ENCODE peak calls at places on chromosome 1, in eight cellular contexts. O is fibroblast of pulmonary artery; C is astrocyte of the cerebellum; E is epithelial cell of esophagus; X is CD8-positive, alpha-beta T cell; P is cardiac fibroblast; B is right atrium auricular region; L is HFF-Myc. T is an unnamed sample.

GRCh38 chr1:221071761-221072160 is 192.5 kb downstream of the HLX start:
- DNase-seq in O (no peak), C (no peak), E (no peak), X (no peak), P (no peak), B (no peak), L (no peak), T (no peak)

GRCh38 chr1:11484321-11484655 is 5.3 kb downstream of the DISP3 start:
- DNase-seq in O (no peak), C (no peak), E (no peak), X (no peak), P (no peak), B (no peak), L (no peak), T (no peak)

GRCh38 chr1:35929730-35930592 is 944 bp upstream of the AGO3 start:
- DNase-seq in O (peak; percentile 60), C (no peak), E (peak; percentile 58), X (peak; percentile 3), P (peak; percentile 71), B (peak; percentile 75), L (peak; percentile 25), T (peak; percentile 72)

GRCh38 chr1:92844439-92844838 is 12.6 kb downstream of the RPL5 start:
- DNase-seq in O (no peak), C (no peak), E (no peak), X (no peak), P (no peak), B (no peak), L (no peak), T (no peak)

GRCh38 chr1:152645146-152645545 is 18.0 kb upstream of the LCE2D start:
- DNase-seq in O (no peak), C (no peak), E (no peak), X (no peak), P (no peak), B (no peak), L (no peak), T (no peak)

GRCh38 chr1:91091812-91092211 is 70.0 kb upstream of the ZNF644 start:
- DNase-seq in O (peak; percentile 7), C (no peak), E (peak; percentile 10), X (no peak), P (no peak), B (peak; percentile 11), L (no peak), T (no peak)

GRCh38 chr1:208628298-208628914 is 384.2 kb upstream of the PLXNA2 start:
- DNase-seq in O (no peak), C (no peak), E (no peak), X (no peak), P (no peak), B (no peak), L (no peak), T (no peak)

GRCh38 chr1:228923973-228924766 is 188.9 kb downstream of the RHOU start:
- DNase-seq in O (peak; percentile 55), C (no peak), E (no peak), X (no peak), P (peak; percentile 48), B (no peak), L (no peak), T (peak; percentile 37)

GRCh38 chr1:104648269-104648691 is 898.6 kb downstream of the AMY1C start:
- DNase-seq in O (peak; percentile 2), C (no peak), E (peak; percentile 27), X (no peak), P (peak; percentile 0), B (no peak), L (no peak), T (no peak)

GRCh38 chr1:67748630-67749029 is 63.6 kb downstream of the GADD45A start:
- DNase-seq in O (peak; percentile 81), C (peak; percentile 65), E (peak; percentile 70), X (no peak), P (peak; percentile 85), B (no peak), L (peak; percentile 66), T (peak; percentile 87)

GRCh38 chr1:57770772-57771171 is 346.9 kb upstream of the DAB1 start:
- DNase-seq in O (peak; percentile 4), C (no peak), E (peak; percentile 21), X (no peak), P (peak; percentile 3), B (no peak), L (no peak), T (peak; percentile 0)

GRCh38 chr1:15177710-15178166 is 24.2 kb downstream of the TMEM51 start:
- DNase-seq in O (no peak), C (no peak), E (no peak), X (no peak), P (no peak), B (no peak), L (no peak), T (no peak)

GRCh38 chr1:98884864-98885263 is 119.8 kb downstream of the PLPPR5 start:
- DNase-seq in O (no peak), C (no peak), E (peak; percentile 9), X (no peak), P (no peak), B (no peak), L (no peak), T (peak; percentile 7)

GRCh38 chr1:241638091-241638682 is 2.0 kb downstream of the CHML start:
- DNase-seq in O (no peak), C (no peak), E (no peak), X (no peak), P (no peak), B (no peak), L (no peak), T (no peak)

GRCh38 chr1:234175363-234175762 is 197.9 kb upstream of the COA6 start:
- DNase-seq in O (no peak), C (no peak), E (no peak), X (no peak), P (no peak), B (no peak), L (no peak), T (no peak)

GRCh38 chr1:53594391-53595180 is 135.4 kb downstream of the DMRTB1 start:
- DNase-seq in O (no peak), C (no peak), E (no peak), X (no peak), P (no peak), B (no peak), L (no peak), T (no peak)

GRCh38 chr1:204738506-204738905 is 53.0 kb upstream of the LRRN2 start:
- DNase-seq in O (no peak), C (no peak), E (no peak), X (no peak), P (no peak), B (no peak), L (no peak), T (no peak)

GRCh38 chr1:106717561-106717960 is 338.9 kb upstream of the PRMT6 start:
- DNase-seq in O (no peak), C (no peak), E (no peak), X (no peak), P (no peak), B (no peak), L (no peak), T (no peak)

GRCh38 chr1:39507230-39507928 is 15.9 kb downstream of the BMP8A start:
- DNase-seq in O (no peak), C (no peak), E (no peak), X (no peak), P (peak; percentile 25), B (no peak), L (no peak), T (peak; percentile 15)

GRCh38 chr1:47584249-47584648 is 146.4 kb downstream of the FOXD2 start:
- DNase-seq in O (no peak), C (no peak), E (no peak), X (no peak), P (no peak), B (peak; percentile 40), L (no peak), T (no peak)

GRCh38 chr1:241592273-241592958 is 47.8 kb downstream of the CHML start:
- DNase-seq in O (no peak), C (no peak), E (peak; percentile 99), X (no peak), P (no peak), B (no peak), L (no peak), T (peak; percentile 14)

GRCh38 chr1:196152975-196153374 is 455.3 kb downstream of the KCNT2 start:
- DNase-seq in O (no peak), C (no peak), E (no peak), X (no peak), P (peak; percentile 1), B (no peak), L (no peak), T (no peak)

DNA sequence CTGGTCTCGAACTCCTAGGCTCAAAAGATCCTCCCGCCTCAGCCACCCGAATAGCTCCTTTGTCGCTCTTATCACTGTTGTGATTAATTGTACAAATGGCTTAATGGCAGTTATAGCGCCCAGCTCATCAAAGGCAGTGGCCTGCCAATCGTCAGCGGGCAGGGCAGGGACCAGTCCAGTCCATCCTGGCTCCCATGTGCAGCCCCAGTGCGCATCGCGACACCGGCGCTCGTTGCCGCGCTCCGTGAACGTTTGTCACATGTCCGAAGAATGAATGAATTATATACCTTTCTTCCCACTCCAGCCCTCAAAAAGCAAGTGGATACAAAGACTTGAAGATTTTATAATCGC is 18.4 kb downstream of the MTX1 start:
- DNase-seq in O (peak; percentile 45), C (no peak), E (peak; percentile 43), X (no peak), P (peak; percentile 45), B (no peak), L (no peak), T (no peak)
- TF ChIP-seq CTCF in O (no peak), C (no peak), E (no peak), X (peak; percentile 68), P (no peak), B (peak; percentile 25), L (no peak), T (no peak)

GRCh38 chr1:96538883-96539282 is 182.7 kb upstream of the PTBP2 start:
- DNase-seq in O (peak; percentile 99), C (peak; percentile 93), E (peak; percentile 20), X (no peak), P (peak; percentile 98), B (peak; percentile 67), L (peak; percentile 93), T (peak; percentile 99)
- H3K4me3 ChIP-seq in O (peak overlapping the region; percentile 17), C (no peak overlapping the region), E (no peak overlapping the region), X (no peak overlapping the region), P (no peak overlapping the region), B (no peak overlapping the region), L (no peak overlapping the region), T (no peak overlapping the region)

GRCh38 chr1:212588137-212588510 is 20.4 kb upstream of the ATF3 start:
- DNase-seq in O (no peak), C (no peak), E (no peak), X (no peak), P (no peak), B (no peak), L (no peak), T (no peak)
- TF ChIP-seq CTCF in O (no peak), C (no peak), E (peak; percentile 5), X (no peak), P (no peak), B (no peak), L (no peak), T (no peak)

DNA sequence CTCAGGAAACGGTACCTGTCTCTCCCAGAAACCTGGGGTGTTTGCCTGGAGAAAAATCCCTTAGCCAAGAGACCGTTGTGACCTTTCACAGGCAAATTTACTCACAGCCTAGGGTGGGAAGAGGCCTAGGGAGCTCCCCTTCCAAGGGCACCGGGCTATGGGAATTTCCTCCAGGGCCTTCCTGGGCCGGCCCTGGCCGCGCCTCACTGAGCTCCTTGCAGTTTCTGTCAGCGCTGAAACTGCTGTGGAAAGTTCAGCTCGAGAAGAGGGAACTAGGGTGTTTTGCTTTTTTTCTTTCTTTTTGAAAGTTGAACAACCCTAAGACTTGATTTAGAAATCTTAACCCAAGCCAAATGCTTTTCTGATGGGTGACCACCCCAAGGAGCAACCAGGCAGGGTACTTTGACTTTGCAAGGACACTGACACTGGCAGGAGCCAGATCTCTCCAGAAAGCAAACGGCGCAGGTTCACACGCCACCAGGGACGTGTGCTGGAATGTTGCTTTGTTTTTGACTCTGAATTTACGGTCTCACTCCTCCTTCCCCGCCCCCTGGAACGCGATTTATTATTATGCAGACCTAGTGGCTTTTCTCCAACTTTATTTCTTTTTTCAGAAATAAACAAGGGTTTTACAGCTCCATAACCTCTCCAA is 229.6 kb upstream of the JUN start:
- DNase-seq in O (peak; percentile 69), C (no peak), E (peak; percentile 60), X (no peak), P (peak; percentile 66), B (no peak), L (peak; percentile 32), T (peak; percentile 71)
- H3K4me3 ChIP-seq in O (no peak overlapping the region), C (no peak overlapping the region), E (no peak overlapping the region), X (no peak overlapping the region), P (no peak overlapping the region), B (no peak overlapping the region), L (no peak overlapping the region), T (peak overlapping the region; percentile 28)

T was measured in fibroblast of the aortic adventitia.